ENCODE peak calls at places on chromosomes 1 and 21, in six cellular contexts. U is mammary epithelial cell, T is pancreas, K is psoas muscle, I is left ventricle myocardium inferior, N is brain microvascular endothelial cell. S is an unnamed sample.

GRCh38 chr1:25006770-25007169 is 76.7 kb upstream of the RUNX3 start:
- DNase-seq in T (peak), N (peak), U (no peak), I (no peak), K (peak), S (no peak)

GRCh38 chr1:178192686-178193085 is 98.8 kb downstream of the RASAL2 start:
- DNase-seq in K (no peak), I (no peak), T (peak), N (peak), U (peak), S (peak)

GRCh38 chr1:117613969-117614865 is 8.4 kb downstream of the TENT5C start:
- DNase-seq in U (no peak), T (no peak), N (no peak), I (no peak), K (no peak), S (no peak)

GRCh38 chr1:204619721-204620120 is 65.8 kb downstream of the LRRN2 start:
- DNase-seq in I (no peak), U (no peak), K (no peak), T (no peak), N (no peak), S (no peak)

GRCh38 chr21:43930848-43931384 is 65.9 kb downstream of the AGPAT3 start:
- DNase-seq in N (no peak), T (no peak), U (no peak), I (no peak), K (no peak), S (no peak)

GRCh38 chr1:170853302-170853701 is 82.0 kb upstream of the MROH9 start:
- DNase-seq in I (no peak), N (no peak), K (no peak), U (no peak), T (no peak), S (no peak)

GRCh38 chr21:38937844-38938243 is 132.1 kb downstream of the ETS2 start:
- DNase-seq in I (no peak), K (no peak), N (no peak), U (no peak), T (no peak), S (no peak)

GRCh38 chr1:204292733-204293132 is 67.0 kb downstream of the PLEKHA6 start:
- DNase-seq in N (no peak), I (no peak), T (no peak), U (no peak), K (no peak), S (no peak)

GRCh38 chr1:201456499-201457309 is 12.3 kb downstream of the PHLDA3 start:
- DNase-seq in N (peak), K (peak), T (no peak), U (peak), I (peak), S (peak)

GRCh38 chr1:52915855-52916220 is 5.7 kb downstream of the ECHDC2 start:
- DNase-seq in U (no peak), K (no peak), T (no peak), N (no peak), I (no peak), S (no peak)

GRCh38 chr21:37339527-37339889 is 27.1 kb upstream of the DYRK1A start:
- DNase-seq in U (no peak), I (no peak), T (no peak), K (no peak), N (no peak), S (no peak)

GRCh38 chr1:206608108-206608698 is 4.1 kb downstream of the EIF2D start:
- DNase-seq in I (no peak), U (peak), N (peak), T (no peak), K (no peak), S (peak)

GRCh38 chr1:12194666-12195216 is 27.9 kb downstream of the TNFRSF1B start:
- DNase-seq in U (no peak), N (no peak), K (no peak), I (no peak), T (no peak), S (no peak)

GRCh38 chr1:100979652-100980051 is 45.9 kb downstream of the DPH5 start:
- DNase-seq in U (no peak), N (no peak), T (no peak), I (no peak), K (no peak), S (no peak)

GRCh38 chr1:150762559-150762958 is 3.0 kb downstream of the CTSS start:
- DNase-seq in K (no peak), I (no peak), N (no peak), T (no peak), U (no peak), S (no peak)

GRCh38 chr1:99441234-99442095 is 177.2 kb downstream of the PLPPR4 start:
- DNase-seq in N (peak), U (peak), I (no peak), T (no peak), K (no peak), S (peak)

GRCh38 chr1:233383984-233384383 is 56.5 kb downstream of the MAP3K21 start:
- DNase-seq in I (no peak), T (no peak), U (no peak), K (no peak), N (no peak), S (no peak)

GRCh38 chr1:20600156-20600555 is 11.3 kb downstream of the CDA start:
- DNase-seq in N (no peak), I (no peak), U (no peak), K (no peak), T (no peak), S (no peak)

GRCh38 chr1:67589519-67590233 is 95.3 kb upstream of the GADD45A start:
- DNase-seq in K (no peak), I (no peak), U (no peak), T (no peak), N (no peak), S (peak)
- H3K27ac ChIP-seq in K (peak), I (peak), U (no peak), T (no peak), N (no peak), S (peak)

GRCh38 chr1:79551321-79551720 is 544.8 kb upstream of the ADGRL4 start:
- DNase-seq in N (no peak), I (no peak), T (no peak), U (no peak), K (no peak), S (no peak)

GRCh38 chr1:79550402-79550801 is 543.9 kb upstream of the ADGRL4 start:
- DNase-seq in T (no peak), N (no peak), K (no peak), U (no peak), I (no peak), S (no peak)

GRCh38 chr1:79561521-79561978 is 555.0 kb upstream of the ADGRL4 start:
- DNase-seq in U (no peak), N (no peak), K (no peak), T (no peak), I (no peak), S (no peak)

GRCh38 chr1:79554620-79555160 is 548.2 kb upstream of the ADGRL4 start:
- DNase-seq in I (no peak), K (no peak), N (no peak), U (peak), T (no peak), S (no peak)

GRCh38 chr1:79556189-79556588 is 549.7 kb upstream of the ADGRL4 start:
- DNase-seq in I (no peak), N (no peak), K (no peak), U (no peak), T (no peak), S (no peak)
- TF ChIP-seq CTCF in I (no peak), N (no peak), K (no peak), U (no peak), T (no peak), S (no peak)

DNA sequence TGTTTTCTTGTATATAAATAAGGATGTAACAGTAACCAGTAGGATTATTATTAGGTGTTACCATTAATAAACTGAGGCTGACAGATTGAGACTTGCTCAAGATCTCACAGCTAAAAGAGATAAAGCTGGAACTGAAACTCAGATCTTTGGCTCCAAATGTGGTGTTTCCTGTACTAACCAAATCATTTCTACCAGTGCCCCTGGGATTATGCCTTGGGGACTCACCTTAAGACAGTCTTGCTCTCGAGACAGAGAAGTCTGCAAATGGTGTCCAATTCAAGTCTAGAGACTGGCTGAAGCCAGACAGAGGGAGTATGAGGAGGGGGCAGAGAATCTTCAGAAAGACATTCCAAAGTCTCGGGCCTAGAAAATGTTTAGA is 593 bp upstream of the CD53 start:
- DNase-seq in K (no peak), T (no peak), U (no peak), I (no peak), N (no peak), S (no peak)
- H3K27ac ChIP-seq in K (no peak), T (peak), U (no peak), I (peak), N (no peak), S (no peak)

GRCh38 chr1:161766102-161766981 is at the start of gene ATF6:
- DNase-seq in T (peak), K (peak), I (peak), N (peak), U (peak), S (peak)
- TF ChIP-seq CTCF in T (no peak), K (no peak), I (no peak), N (peak), U (no peak), S (no peak)

S was measured in endothelial cell of umbilical vein.